ENCODE peak calls at places on chromosomes 11 and 22, in six cellular contexts. One of them, this sample, is unnamed.

GRCh38 chr11:110289472-110289871 is 6.9 kb downstream of the RDX start:
- DNase-seq in CD8-positive, alpha-beta T cell: no peak
- DNase-seq in neural progenitor cell: no peak
- DNase-seq in mesenchymal stem cell: no peak
- DNase-seq in lung: no peak
- DNase-seq in kidney: no peak
- DNase-seq in this sample: no peak

GRCh38 chr11:17277024-17277584 is 565 bp downstream of the NUCB2 start:
- DNase-seq in neural progenitor cell: no peak
- DNase-seq in kidney: no peak
- DNase-seq in mesenchymal stem cell: peak; percentile 63
- DNase-seq in lung: no peak
- DNase-seq in CD8-positive, alpha-beta T cell: no peak
- DNase-seq in this sample: no peak

GRCh38 chr22:32926600-32926999 is 125.1 kb downstream of the TIMP3 start:
- DNase-seq in mesenchymal stem cell: peak; percentile 51
- DNase-seq in lung: no peak
- DNase-seq in neural progenitor cell: peak; percentile 50
- DNase-seq in CD8-positive, alpha-beta T cell: no peak
- DNase-seq in kidney: no peak
- DNase-seq in this sample: peak; percentile 48

GRCh38 chr11:45110562-45110961 is 35.9 kb upstream of the PRDM11 start:
- DNase-seq in lung: no peak
- DNase-seq in kidney: no peak
- DNase-seq in CD8-positive, alpha-beta T cell: no peak
- DNase-seq in mesenchymal stem cell: peak; percentile 72
- DNase-seq in neural progenitor cell: peak; percentile 87
- DNase-seq in this sample: peak; percentile 63

GRCh38 chr11:68659158-68659921 is 25.0 kb upstream of the GAL start:
- DNase-seq in lung: peak; percentile 44
- DNase-seq in neural progenitor cell: no peak
- DNase-seq in mesenchymal stem cell: peak; percentile 59
- DNase-seq in CD8-positive, alpha-beta T cell: no peak
- DNase-seq in kidney: peak; percentile 85
- DNase-seq in this sample: peak; percentile 25

GRCh38 chr11:4050137-4050536 is 44.5 kb upstream of the RRM1 start:
- DNase-seq in neural progenitor cell: no peak
- DNase-seq in kidney: no peak
- DNase-seq in CD8-positive, alpha-beta T cell: no peak
- DNase-seq in mesenchymal stem cell: no peak
- DNase-seq in lung: no peak
- DNase-seq in this sample: no peak

GRCh38 chr11:73889019-73889418 is 12.2 kb downstream of the PAAF1 start:
- DNase-seq in CD8-positive, alpha-beta T cell: no peak
- DNase-seq in kidney: no peak
- DNase-seq in lung: no peak
- DNase-seq in mesenchymal stem cell: no peak
- DNase-seq in neural progenitor cell: no peak
- DNase-seq in this sample: no peak

GRCh38 chr22:50434849-50435700 is 39.8 kb downstream of the SBF1 start:
- DNase-seq in neural progenitor cell: no peak
- DNase-seq in CD8-positive, alpha-beta T cell: no peak
- DNase-seq in mesenchymal stem cell: no peak
- DNase-seq in kidney: peak; percentile 77
- DNase-seq in lung: no peak
- DNase-seq in this sample: no peak

GRCh38 chr22:29798801-29799200 is 31.6 kb downstream of the UQCR10 start:
- DNase-seq in CD8-positive, alpha-beta T cell: no peak
- DNase-seq in lung: no peak
- DNase-seq in neural progenitor cell: no peak
- DNase-seq in kidney: no peak
- DNase-seq in mesenchymal stem cell: no peak
- DNase-seq in this sample: no peak

GRCh38 chr22:17540481-17540880 is 22.8 kb upstream of the SLC25A18 start:
- DNase-seq in neural progenitor cell: no peak
- DNase-seq in kidney: no peak
- DNase-seq in CD8-positive, alpha-beta T cell: no peak
- DNase-seq in lung: no peak
- DNase-seq in mesenchymal stem cell: no peak
- DNase-seq in this sample: peak; percentile 59

GRCh38 chr11:35525501-35526175 is at the start of gene PAMR1:
- DNase-seq in lung: no peak
- DNase-seq in mesenchymal stem cell: peak; percentile 82
- DNase-seq in neural progenitor cell: peak; percentile 87
- DNase-seq in CD8-positive, alpha-beta T cell: no peak
- DNase-seq in kidney: peak; percentile 85
- DNase-seq in this sample: peak; percentile 89

GRCh38 chr11:8045839-8046238 is 35.2 kb upstream of the TUB start:
- DNase-seq in kidney: no peak
- DNase-seq in mesenchymal stem cell: no peak
- DNase-seq in neural progenitor cell: no peak
- DNase-seq in lung: peak; percentile 18
- DNase-seq in CD8-positive, alpha-beta T cell: no peak
- DNase-seq in this sample: peak; percentile 27

GRCh38 chr11:10373340-10373739 is 68.5 kb downstream of the ADM start:
- DNase-seq in neural progenitor cell: no peak
- DNase-seq in CD8-positive, alpha-beta T cell: no peak
- DNase-seq in kidney: no peak
- DNase-seq in lung: no peak
- DNase-seq in mesenchymal stem cell: peak; percentile 43
- DNase-seq in this sample: no peak

GRCh38 chr11:66820381-66820780 is 22.9 kb upstream of the RCE1 start:
- DNase-seq in kidney: no peak
- DNase-seq in lung: no peak
- DNase-seq in mesenchymal stem cell: no peak
- DNase-seq in neural progenitor cell: peak; percentile 16
- DNase-seq in CD8-positive, alpha-beta T cell: no peak
- DNase-seq in this sample: no peak

GRCh38 chr11:82631722-82632630 is 101.7 kb downstream of the FAM181B start:
- DNase-seq in kidney: no peak
- DNase-seq in lung: no peak
- DNase-seq in mesenchymal stem cell: peak; percentile 87
- DNase-seq in CD8-positive, alpha-beta T cell: no peak
- DNase-seq in neural progenitor cell: no peak
- DNase-seq in this sample: no peak

GRCh38 chr11:18322818-18323570 is 627 bp downstream of the GTF2H1 start:
- DNase-seq in neural progenitor cell: peak; percentile 29
- DNase-seq in mesenchymal stem cell: no peak
- DNase-seq in lung: no peak
- DNase-seq in CD8-positive, alpha-beta T cell: no peak
- DNase-seq in kidney: no peak
- DNase-seq in this sample: no peak

GRCh38 chr22:36363378-36363931 is 24.3 kb downstream of the MYH9 start:
- DNase-seq in CD8-positive, alpha-beta T cell: no peak
- DNase-seq in lung: no peak
- DNase-seq in kidney: no peak
- DNase-seq in neural progenitor cell: no peak
- DNase-seq in mesenchymal stem cell: no peak
- DNase-seq in this sample: no peak

GRCh38 chr22:49956914-49957825 is 3.4 kb upstream of the PIM3 start:
- DNase-seq in mesenchymal stem cell: no peak
- DNase-seq in lung: no peak
- DNase-seq in kidney: peak; percentile 76
- DNase-seq in neural progenitor cell: no peak
- DNase-seq in CD8-positive, alpha-beta T cell: no peak
- DNase-seq in this sample: no peak

GRCh38 chr22:25741692-25742626 is at the start of gene MYO18B:
- DNase-seq in mesenchymal stem cell: no peak
- DNase-seq in kidney: no peak
- DNase-seq in CD8-positive, alpha-beta T cell: no peak
- DNase-seq in neural progenitor cell: no peak
- DNase-seq in lung: no peak
- DNase-seq in this sample: no peak

GRCh38 chr11:129423426-129423825 is 47.8 kb downstream of the BARX2 start:
- DNase-seq in kidney: no peak
- DNase-seq in CD8-positive, alpha-beta T cell: no peak
- DNase-seq in neural progenitor cell: no peak
- DNase-seq in mesenchymal stem cell: no peak
- DNase-seq in lung: no peak
- DNase-seq in this sample: no peak

GRCh38 chr22:45831394-45831793 is 145.6 kb downstream of the WNT7B start:
- DNase-seq in kidney: no peak
- DNase-seq in mesenchymal stem cell: no peak
- DNase-seq in neural progenitor cell: no peak
- DNase-seq in lung: no peak
- DNase-seq in CD8-positive, alpha-beta T cell: no peak
- DNase-seq in this sample: no peak

GRCh38 chr22:49934144-49934890 is 15.9 kb downstream of the CRELD2 start:
- DNase-seq in kidney: peak; percentile 93
- DNase-seq in lung: peak; percentile 80
- DNase-seq in mesenchymal stem cell: peak; percentile 60
- DNase-seq in neural progenitor cell: no peak
- DNase-seq in CD8-positive, alpha-beta T cell: no peak
- DNase-seq in this sample: no peak

GRCh38 chr11:95262994-95263764 is 32.2 kb upstream of the SESN3 start:
- DNase-seq in neural progenitor cell: no peak
- DNase-seq in lung: no peak
- DNase-seq in kidney: no peak
- DNase-seq in mesenchymal stem cell: no peak
- DNase-seq in CD8-positive, alpha-beta T cell: no peak
- DNase-seq in this sample: no peak

GRCh38 chr11:103488579-103488978 is 379.4 kb downstream of the DYNC2H1 start:
- DNase-seq in kidney: no peak
- DNase-seq in neural progenitor cell: no peak
- DNase-seq in mesenchymal stem cell: no peak
- DNase-seq in lung: no peak
- DNase-seq in CD8-positive, alpha-beta T cell: no peak
- DNase-seq in this sample: no peak

GRCh38 chr22:33271390-33272161 is 213.4 kb upstream of the SYN3 start:
- DNase-seq in lung: no peak
- DNase-seq in kidney: no peak
- DNase-seq in mesenchymal stem cell: no peak
- DNase-seq in CD8-positive, alpha-beta T cell: no peak
- DNase-seq in neural progenitor cell: peak; percentile 13
- DNase-seq in this sample: no peak

GRCh38 chr22:46830001-46830715 is 67.7 kb downstream of the TBC1D22A start:
- DNase-seq in lung: no peak
- DNase-seq in kidney: no peak
- DNase-seq in neural progenitor cell: no peak
- DNase-seq in mesenchymal stem cell: peak; percentile 61
- DNase-seq in CD8-positive, alpha-beta T cell: no peak
- DNase-seq in this sample: no peak

GRCh38 chr11:44270403-44271192 is 39.3 kb downstream of the ALX4 start:
- DNase-seq in neural progenitor cell: no peak
- DNase-seq in kidney: no peak
- DNase-seq in CD8-positive, alpha-beta T cell: no peak
- DNase-seq in lung: no peak
- DNase-seq in mesenchymal stem cell: no peak
- DNase-seq in this sample: no peak

GRCh38 chr11:71486320-71486719 is 33.3 kb downstream of the NADSYN1 start:
- DNase-seq in mesenchymal stem cell: no peak
- DNase-seq in kidney: no peak
- DNase-seq in neural progenitor cell: no peak
- DNase-seq in CD8-positive, alpha-beta T cell: no peak
- DNase-seq in lung: no peak
- DNase-seq in this sample: no peak

GRCh38 chr22:17339095-17339693 is 30.1 kb upstream of the CECR2 start:
- DNase-seq in kidney: no peak
- DNase-seq in lung: no peak
- DNase-seq in CD8-positive, alpha-beta T cell: no peak
- DNase-seq in mesenchymal stem cell: no peak
- DNase-seq in neural progenitor cell: no peak
- DNase-seq in this sample: no peak

GRCh38 chr11:77091146-77091940 is 11.3 kb upstream of the OMP start:
- DNase-seq in neural progenitor cell: peak; percentile 87
- DNase-seq in lung: peak; percentile 76
- DNase-seq in kidney: peak; percentile 85
- DNase-seq in mesenchymal stem cell: peak; percentile 69
- DNase-seq in CD8-positive, alpha-beta T cell: peak; percentile 69
- DNase-seq in this sample: peak; percentile 91
- H3K4me1 ChIP-seq in neural progenitor cell: peaks cover 8% of the 10 kb centered on the region
- H3K4me1 ChIP-seq in lung: no peaks in the 10 kb centered on the region
- H3K4me1 ChIP-seq in kidney: peaks cover 20% of the 10 kb centered on the region
- H3K4me1 ChIP-seq in mesenchymal stem cell: no peaks in the 10 kb centered on the region
- H3K4me1 ChIP-seq in CD8-positive, alpha-beta T cell: no peaks in the 10 kb centered on the region
- H3K4me1 ChIP-seq in this sample: no peaks in the 10 kb centered on the region

GRCh38 chr11:132186193-132186592 is 815.8 kb downstream of the NTM start:
- DNase-seq in lung: no peak
- DNase-seq in mesenchymal stem cell: no peak
- DNase-seq in kidney: no peak
- DNase-seq in neural progenitor cell: no peak
- DNase-seq in CD8-positive, alpha-beta T cell: no peak
- DNase-seq in this sample: no peak

GRCh38 chr11:132184079-132184478 is 813.7 kb downstream of the NTM start:
- DNase-seq in CD8-positive, alpha-beta T cell: no peak
- DNase-seq in lung: no peak
- DNase-seq in kidney: no peak
- DNase-seq in neural progenitor cell: no peak
- DNase-seq in mesenchymal stem cell: no peak
- DNase-seq in this sample: no peak

GRCh38 chr11:132186699-132187098 is 816.3 kb downstream of the NTM start:
- DNase-seq in lung: no peak
- DNase-seq in neural progenitor cell: peak; percentile 23
- DNase-seq in kidney: no peak
- DNase-seq in CD8-positive, alpha-beta T cell: no peak
- DNase-seq in mesenchymal stem cell: no peak
- DNase-seq in this sample: peak; percentile 39

GRCh38 chr11:132187391-132187790 is 817.0 kb downstream of the NTM start:
- DNase-seq in neural progenitor cell: no peak
- DNase-seq in CD8-positive, alpha-beta T cell: no peak
- DNase-seq in kidney: no peak
- DNase-seq in lung: no peak
- DNase-seq in mesenchymal stem cell: no peak
- DNase-seq in this sample: no peak

DNA sequence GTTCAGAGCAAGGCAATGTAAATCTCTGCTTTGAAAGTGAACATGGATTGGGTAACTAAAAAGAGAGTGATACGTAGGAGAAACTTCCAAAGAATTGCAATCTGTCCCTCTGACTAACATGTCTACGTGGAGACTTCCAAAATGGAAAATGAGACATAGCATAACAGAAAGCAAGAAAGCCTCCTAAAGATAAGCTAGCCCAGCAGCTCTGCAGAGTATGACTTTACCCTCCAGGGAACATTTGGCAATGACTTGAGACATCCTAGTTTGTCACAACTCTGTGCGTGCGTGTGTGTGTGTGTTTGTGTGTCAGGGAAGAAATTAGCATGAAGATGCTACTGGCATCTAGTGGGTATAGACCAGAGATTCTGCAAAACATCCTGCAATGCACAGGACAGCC is 817.4 kb downstream of the NTM start:
- DNase-seq in mesenchymal stem cell: peak; percentile 9
- DNase-seq in kidney: no peak
- DNase-seq in CD8-positive, alpha-beta T cell: no peak
- DNase-seq in neural progenitor cell: no peak
- DNase-seq in lung: no peak
- DNase-seq in this sample: no peak
- H3K4me1 ChIP-seq in mesenchymal stem cell: peaks cover 2% of the 10 kb centered on the region
- H3K4me1 ChIP-seq in kidney: no peaks in the 10 kb centered on the region
- H3K4me1 ChIP-seq in CD8-positive, alpha-beta T cell: no peaks in the 10 kb centered on the region
- H3K4me1 ChIP-seq in neural progenitor cell: no peaks in the 10 kb centered on the region
- H3K4me1 ChIP-seq in lung: no peaks in the 10 kb centered on the region
- H3K4me1 ChIP-seq in this sample: no peaks in the 10 kb centered on the region

GRCh38 chr22:37639070-37639760 is at the start of gene SH3BP1:
- DNase-seq in CD8-positive, alpha-beta T cell: no peak
- DNase-seq in mesenchymal stem cell: peak; percentile 37
- DNase-seq in lung: no peak
- DNase-seq in neural progenitor cell: peak; percentile 80
- DNase-seq in kidney: peak; percentile 89
- DNase-seq in this sample: peak; percentile 88
- H3K4me1 ChIP-seq in CD8-positive, alpha-beta T cell: peaks cover 80% of the 10 kb centered on the region
- H3K4me1 ChIP-seq in mesenchymal stem cell: peaks cover 79% of the 10 kb centered on the region
- H3K4me1 ChIP-seq in lung: peaks cover 2% of the 10 kb centered on the region
- H3K4me1 ChIP-seq in neural progenitor cell: peaks cover 12% of the 10 kb centered on the region
- H3K4me1 ChIP-seq in kidney: peaks cover 5% of the 10 kb centered on the region
- H3K4me1 ChIP-seq in this sample: peaks cover 4% of the 10 kb centered on the region

GRCh38 chr11:86207413-86207812 is 37.1 kb upstream of the EED start:
- DNase-seq in mesenchymal stem cell: no peak
- DNase-seq in CD8-positive, alpha-beta T cell: no peak
- DNase-seq in lung: no peak
- DNase-seq in neural progenitor cell: no peak
- DNase-seq in kidney: no peak
- DNase-seq in this sample: no peak
- H3K4me1 ChIP-seq in mesenchymal stem cell: no peaks in the 10 kb centered on the region
- H3K4me1 ChIP-seq in CD8-positive, alpha-beta T cell: peaks cover 5% of the 10 kb centered on the region
- H3K4me1 ChIP-seq in lung: no peaks in the 10 kb centered on the region
- H3K4me1 ChIP-seq in neural progenitor cell: no peaks in the 10 kb centered on the region
- H3K4me1 ChIP-seq in kidney: no peaks in the 10 kb centered on the region
- H3K4me1 ChIP-seq in this sample: no peaks in the 10 kb centered on the region